ENCODE peak calls at places on chromosomes 13 and 19, in nine cellular contexts. P, X, H, G, K, A, V, O and Y are unnamed samples.

GRCh38 chr13:46751811-46752635 is 44.9 kb downstream of the ESD start:
- DNase-seq in P (no peak), X (peak; percentile 81), H (no peak), G (peak; percentile 26), K (no peak), A (no peak), V (peak; percentile 14), O (no peak), Y (no peak)

GRCh38 chr13:80924596-80924995 is 583.7 kb upstream of the SPRY2 start:
- DNase-seq in P (no peak), X (no peak), H (peak; percentile 41), G (no peak), K (no peak), A (peak; percentile 76), V (no peak), O (no peak), Y (no peak)

GRCh38 chr13:24165746-24166145 is 5.2 kb downstream of the SPATA13 start:
- DNase-seq in P (no peak), X (no peak), H (no peak), G (no peak), K (no peak), A (peak; percentile 13), V (no peak), O (no peak), Y (no peak)

GRCh38 chr19:17889609-17890214 is 18.0 kb downstream of the SLC5A5 start:
- DNase-seq in P (peak; percentile 74), X (no peak), H (no peak), G (no peak), K (no peak), A (peak; percentile 53), V (peak; percentile 18), O (peak; percentile 86), Y (no peak)

GRCh38 chr13:78437781-78438180 is 165.6 kb downstream of the POU4F1 start:
- DNase-seq in P (no peak), X (no peak), H (no peak), G (no peak), K (no peak), A (no peak), V (no peak), O (no peak), Y (no peak)

GRCh38 chr13:42803563-42804212 is 22.3 kb downstream of the FAM216B start:
- DNase-seq in P (no peak), X (no peak), H (no peak), G (no peak), K (no peak), A (no peak), V (no peak), O (no peak), Y (no peak)

GRCh38 chr13:95317037-95317989 is 16.1 kb upstream of the ABCC4 start:
- DNase-seq in P (no peak), X (no peak), H (no peak), G (no peak), K (no peak), A (no peak), V (no peak), O (no peak), Y (no peak)

GRCh38 chr19:3738477-3739220 is 22.8 kb downstream of the APBA3 start:
- DNase-seq in P (no peak), X (no peak), H (no peak), G (no peak), K (no peak), A (no peak), V (no peak), O (no peak), Y (no peak)

GRCh38 chr13:91986771-91987515 is 588.5 kb downstream of the GPC5 start:
- DNase-seq in P (peak; percentile 8), X (no peak), H (no peak), G (no peak), K (peak; percentile 14), A (no peak), V (no peak), O (no peak), Y (no peak)

GRCh38 chr13:56166864-56167263 is 973.9 kb upstream of the PRR20A start:
- DNase-seq in P (peak; percentile 51), X (no peak), H (no peak), G (no peak), K (no peak), A (no peak), V (no peak), O (no peak), Y (no peak)
- H3K27ac ChIP-seq in P (no peak overlapping the region), X (no peak overlapping the region), H (no peak overlapping the region), G (no peak overlapping the region), K (no peak overlapping the region), A (no peak overlapping the region), V (no peak overlapping the region), O (no peak overlapping the region), Y (no peak overlapping the region)

DNA sequence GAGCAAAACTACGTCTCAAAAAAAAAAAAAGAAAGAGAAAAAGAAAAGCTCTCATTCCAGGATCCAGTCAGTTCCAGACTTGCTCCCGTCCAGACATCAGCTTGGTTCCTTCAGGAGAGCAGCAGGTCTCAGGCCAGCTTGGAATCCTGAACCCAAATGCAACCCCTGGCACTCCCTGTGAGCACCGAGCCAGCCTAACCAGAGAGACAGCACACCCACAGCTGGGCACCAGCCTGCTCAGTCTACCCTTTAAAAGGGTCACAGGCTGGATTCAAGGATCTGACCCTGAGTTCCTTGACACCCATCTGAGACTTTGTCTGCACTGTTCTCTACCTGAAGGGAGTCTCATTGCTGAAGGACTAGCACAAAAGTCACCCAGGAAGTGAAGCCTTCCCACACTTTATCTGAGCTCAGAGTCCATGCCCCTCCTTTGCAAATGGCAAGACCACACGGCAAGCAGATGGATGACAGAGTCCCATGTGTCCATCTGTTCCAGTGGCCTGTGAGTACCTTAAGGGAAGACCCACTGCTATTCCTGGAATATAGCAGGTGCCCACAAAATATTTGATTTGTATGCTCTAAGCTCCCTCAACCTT is 1.4 kb downstream of the PEPD start:
- DNase-seq in P (no peak), X (no peak), H (no peak), G (no peak), K (no peak), A (no peak), V (no peak), O (no peak), Y (no peak)
- H3K4me3 ChIP-seq in P (no peak overlapping the region), X (no peak overlapping the region), H (no peak overlapping the region), G (no peak overlapping the region), K (no peak overlapping the region), A (no peak overlapping the region), V (no peak overlapping the region), O (no peak overlapping the region), Y (no peak overlapping the region)

GRCh38 chr13:66992683-66993082 is 237.5 kb downstream of the PCDH9 start:
- DNase-seq in P (no peak), X (no peak), H (no peak), G (no peak), K (no peak), A (no peak), V (no peak), O (no peak), Y (no peak)
- H3K27ac ChIP-seq in P (no peak overlapping the region), X (no peak overlapping the region), H (no peak overlapping the region), G (no peak overlapping the region), K (no peak overlapping the region), A (no peak overlapping the region), V (no peak overlapping the region), O (no peak overlapping the region), Y (no peak overlapping the region)

GRCh38 chr13:102702965-102703720 is 8.3 kb upstream of the METTL21C start:
- DNase-seq in P (no peak), X (no peak), H (no peak), G (no peak), K (no peak), A (no peak), V (no peak), O (no peak), Y (no peak)

GRCh38 chr13:102703721-102704035 is 8.8 kb upstream of the METTL21C start:
- DNase-seq in P (peak; percentile 34), X (no peak), H (no peak), G (no peak), K (no peak), A (no peak), V (no peak), O (no peak), Y (no peak)

GRCh38 chr13:102701331-102701730 is 6.5 kb upstream of the METTL21C start:
- DNase-seq in P (no peak), X (no peak), H (no peak), G (no peak), K (no peak), A (no peak), V (no peak), O (no peak), Y (no peak)

GRCh38 chr13:102707465-102707864 is 12.6 kb upstream of the METTL21C start:
- DNase-seq in P (no peak), X (no peak), H (no peak), G (no peak), K (peak; percentile 14), A (peak; percentile 83), V (no peak), O (no peak), Y (no peak)

DNA sequence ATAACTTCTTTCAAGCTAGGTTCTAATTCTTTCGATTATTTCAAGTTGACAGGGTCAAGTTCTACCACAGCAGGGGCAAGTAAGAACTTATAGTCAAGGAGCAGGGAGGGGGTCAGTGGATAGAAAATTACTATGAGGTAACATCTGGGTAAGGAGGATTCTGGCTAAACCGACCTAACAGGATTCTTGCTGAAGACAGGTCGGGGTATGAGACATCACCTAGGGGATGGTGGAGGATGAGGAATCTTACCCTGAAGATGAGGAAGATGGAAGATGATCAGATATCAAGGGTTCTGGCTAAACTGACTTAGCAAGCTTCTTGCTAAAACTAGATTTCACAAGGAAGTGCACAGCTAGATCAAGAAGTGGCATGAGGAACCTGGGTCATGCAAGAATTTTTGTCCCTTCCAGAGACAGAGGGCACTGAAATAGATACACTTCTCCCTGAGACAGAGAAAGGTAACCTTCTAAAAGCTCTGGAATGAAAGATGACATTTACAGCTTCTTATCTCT is 9.4 kb upstream of the METTL21C start:
- DNase-seq in P (peak; percentile 22), X (no peak), H (no peak), G (no peak), K (no peak), A (no peak), V (no peak), O (no peak), Y (no peak)
- H3K4me3 ChIP-seq in P (no peak overlapping the region), X (no peak overlapping the region), H (no peak overlapping the region), G (no peak overlapping the region), K (no peak overlapping the region), A (no peak overlapping the region), V (no peak overlapping the region), O (no peak overlapping the region), Y (no peak overlapping the region)